ENCODE peak calls at places on chromosomes 3 and 15, in eight cellular contexts. T is esophagus muscularis mucosa; W is HS-27A; M is activated CD4-positive, alpha-beta T cell treated with anti-CD3 and anti-CD28 coated beads for 4 hours; R is ovary; P is AG08396; G is neural crest cell; S is aorta. U is an unnamed sample.

GRCh38 chr3:137642831-137643230 is 121.3 kb upstream of the SOX14 start:
- DNase-seq in T (no peak), W (no peak), M (no peak), R (no peak), P (no peak), G (no peak), S (no peak), U (peak)

GRCh38 chr3:50574280-50574831 is 5.0 kb downstream of the HEMK1 start:
- DNase-seq in T (no peak), W (no peak), M (no peak), R (no peak), P (no peak), G (no peak), S (no peak), U (no peak)

GRCh38 chr3:22245122-22245521 is 494.1 kb upstream of the ZNF385D start:
- DNase-seq in T (no peak), W (peak), M (no peak), R (no peak), P (peak), G (no peak), S (peak), U (peak)

GRCh38 chr3:156535162-156535627 is 19.7 kb downstream of the SSR3 start:
- DNase-seq in T (no peak), W (peak), M (no peak), R (peak), P (peak), G (peak), S (peak), U (peak)

GRCh38 chr3:179100652-179101051 is 29.0 kb upstream of the ZMAT3 start:
- DNase-seq in T (no peak), W (no peak), M (no peak), R (no peak), P (no peak), G (no peak), S (no peak), U (no peak)

GRCh38 chr3:133895208-133896001 is at the start of gene RAB6B:
- DNase-seq in T (peak), W (no peak), M (no peak), R (peak), P (peak), G (peak), S (peak), U (peak)

GRCh38 chr3:23308986-23309625 is 106.0 kb downstream of the UBE2E2 start:
- DNase-seq in T (no peak), W (no peak), M (no peak), R (no peak), P (no peak), G (no peak), S (no peak), U (no peak)

GRCh38 chr3:55556622-55557531 is 69.8 kb upstream of the WNT5A start:
- DNase-seq in T (no peak), W (no peak), M (no peak), R (no peak), P (peak), G (no peak), S (no peak), U (no peak)

GRCh38 chr15:90930861-90931629 is 1.3 kb downstream of the HDDC3 start:
- DNase-seq in T (no peak), W (no peak), M (no peak), R (peak), P (no peak), G (no peak), S (no peak), U (no peak)

GRCh38 chr3:56937580-56937979 is 122.9 kb upstream of the SPATA12 start:
- DNase-seq in T (no peak), W (no peak), M (no peak), R (no peak), P (no peak), G (no peak), S (no peak), U (no peak)